ENCODE peak calls at places on chromosomes 6 and 20, in seven cellular contexts. C, T, D, P, V, Z and I are unnamed samples.

GRCh38 chr6:69846770-69847506 is 19.4 kb upstream of the COL19A1 start:
- DNase-seq in P (no peak), Z (no peak), C (no peak), V (no peak), T (no peak), D (no peak), I (no peak)

GRCh38 chr20:4681441-4681840 is 40.3 kb upstream of the PRND start:
- DNase-seq in T (no peak), P (no peak), C (no peak), V (no peak), Z (no peak), D (no peak), I (no peak)

GRCh38 chr6:3518356-3518841 is 61.5 kb upstream of the SLC22A23 start:
- DNase-seq in D (no peak), P (peak), Z (peak), V (no peak), C (no peak), T (no peak), I (no peak)

GRCh38 chr20:50322703-50323131 is 132.1 kb downstream of the CEBPB start:
- DNase-seq in T (no peak), C (no peak), Z (no peak), V (no peak), P (no peak), D (no peak), I (no peak)

GRCh38 chr20:64099880-64100565 is 7.3 kb downstream of the NPBWR2 start:
- DNase-seq in Z (no peak), V (peak), C (no peak), P (no peak), T (no peak), D (no peak), I (no peak)

GRCh38 chr6:135594000-135594399 is 96.5 kb upstream of the AHI1 start:
- DNase-seq in Z (no peak), D (no peak), P (no peak), C (no peak), V (no peak), T (no peak), I (no peak)

GRCh38 chr6:116005508-116005855 is 55.2 kb downstream of the FRK start:
- DNase-seq in V (no peak), D (no peak), P (no peak), T (no peak), C (no peak), Z (no peak), I (no peak)

GRCh38 chr20:25579081-25579770 is 6.1 kb downstream of the NINL start:
- DNase-seq in T (no peak), P (no peak), D (no peak), C (no peak), V (no peak), Z (no peak), I (no peak)

GRCh38 chr6:159691133-159691962 is 1.7 kb downstream of the SOD2 start:
- DNase-seq in Z (peak), C (no peak), V (peak), T (peak), P (peak), D (peak), I (no peak)

GRCh38 chr6:56144538-56145324 is 102.6 kb downstream of the COL21A1 start:
- DNase-seq in P (peak), T (no peak), D (no peak), Z (no peak), V (no peak), C (no peak), I (no peak)